ENCODE peak calls at places on chromosomes 12 and 14, in nine cellular contexts. One of them, this sample, is unnamed.

GRCh38 chr12:19726122-19726521 is 286.8 kb downstream of the AEBP2 start:
- DNase-seq in hepatocyte: no peak
- DNase-seq in PC-3: no peak
- DNase-seq in GM23338: no peak
- DNase-seq in neural progenitor cell: no peak
- DNase-seq in GM23248: no peak
- DNase-seq in SK-N-SH: no peak
- DNase-seq in MM.1S: no peak
- DNase-seq in HCT116: no peak
- DNase-seq in this sample: no peak

GRCh38 chr14:50830044-50830931 is 674 bp downstream of the NIN start:
- DNase-seq in hepatocyte: peak
- DNase-seq in GM23248: peak
- DNase-seq in neural progenitor cell: peak
- DNase-seq in PC-3: peak
- DNase-seq in GM23338: peak
- DNase-seq in HCT116: no peak
- DNase-seq in MM.1S: peak
- DNase-seq in SK-N-SH: peak
- DNase-seq in this sample: peak

GRCh38 chr12:84757978-84758377 is 154.6 kb downstream of the SLC6A15 start:
- DNase-seq in HCT116: no peak
- DNase-seq in PC-3: peak
- DNase-seq in MM.1S: no peak
- DNase-seq in neural progenitor cell: no peak
- DNase-seq in hepatocyte: peak
- DNase-seq in GM23248: peak
- DNase-seq in SK-N-SH: no peak
- DNase-seq in GM23338: no peak
- DNase-seq in this sample: no peak

GRCh38 chr12:5511644-5512584 is 80.0 kb downstream of the NTF3 start:
- DNase-seq in neural progenitor cell: peak
- DNase-seq in hepatocyte: peak
- DNase-seq in MM.1S: no peak
- DNase-seq in GM23248: peak
- DNase-seq in PC-3: peak
- DNase-seq in GM23338: peak
- DNase-seq in SK-N-SH: peak
- DNase-seq in HCT116: peak
- DNase-seq in this sample: peak

GRCh38 chr12:57057037-57057436 is 7.1 kb upstream of the MYO1A start:
- DNase-seq in neural progenitor cell: no peak
- DNase-seq in GM23248: peak
- DNase-seq in PC-3: no peak
- DNase-seq in SK-N-SH: no peak
- DNase-seq in hepatocyte: no peak
- DNase-seq in GM23338: no peak
- DNase-seq in HCT116: no peak
- DNase-seq in MM.1S: no peak
- DNase-seq in this sample: no peak

GRCh38 chr12:62248873-62249272 is 11.3 kb upstream of the USP15 start:
- DNase-seq in HCT116: no peak
- DNase-seq in hepatocyte: no peak
- DNase-seq in MM.1S: no peak
- DNase-seq in neural progenitor cell: no peak
- DNase-seq in SK-N-SH: no peak
- DNase-seq in PC-3: peak
- DNase-seq in GM23338: no peak
- DNase-seq in GM23248: peak
- DNase-seq in this sample: no peak

GRCh38 chr14:99101826-99102461 is 170.1 kb downstream of the BCL11B start:
- DNase-seq in neural progenitor cell: peak
- DNase-seq in GM23248: no peak
- DNase-seq in MM.1S: no peak
- DNase-seq in PC-3: no peak
- DNase-seq in SK-N-SH: no peak
- DNase-seq in HCT116: no peak
- DNase-seq in hepatocyte: no peak
- DNase-seq in GM23338: peak
- DNase-seq in this sample: no peak

GRCh38 chr12:2212971-2213869 is 160.4 kb downstream of the CACNA1C start:
- DNase-seq in neural progenitor cell: peak
- DNase-seq in GM23248: no peak
- DNase-seq in hepatocyte: peak
- DNase-seq in HCT116: no peak
- DNase-seq in SK-N-SH: peak
- DNase-seq in MM.1S: peak
- DNase-seq in PC-3: no peak
- DNase-seq in GM23338: peak
- DNase-seq in this sample: no peak

GRCh38 chr14:34098045-34098984 is 147.4 kb upstream of the EGLN3 start:
- DNase-seq in GM23248: peak
- DNase-seq in hepatocyte: peak
- DNase-seq in PC-3: peak
- DNase-seq in HCT116: peak
- DNase-seq in SK-N-SH: peak
- DNase-seq in GM23338: peak
- DNase-seq in neural progenitor cell: peak
- DNase-seq in MM.1S: no peak
- DNase-seq in this sample: no peak

GRCh38 chr12:120639771-120640721 is at the start of gene CABP1:
- DNase-seq in MM.1S: no peak
- DNase-seq in PC-3: no peak
- DNase-seq in hepatocyte: peak
- DNase-seq in neural progenitor cell: peak
- DNase-seq in HCT116: no peak
- DNase-seq in SK-N-SH: peak
- DNase-seq in GM23248: no peak
- DNase-seq in GM23338: peak
- DNase-seq in this sample: peak

GRCh38 chr14:76510255-76510654 is 134.3 kb downstream of the ESRRB start:
- DNase-seq in GM23338: no peak
- DNase-seq in hepatocyte: no peak
- DNase-seq in SK-N-SH: no peak
- DNase-seq in PC-3: no peak
- DNase-seq in neural progenitor cell: no peak
- DNase-seq in HCT116: no peak
- DNase-seq in MM.1S: no peak
- DNase-seq in GM23248: no peak
- DNase-seq in this sample: no peak

GRCh38 chr14:76509291-76509690 is 133.4 kb downstream of the ESRRB start:
- DNase-seq in SK-N-SH: no peak
- DNase-seq in HCT116: no peak
- DNase-seq in hepatocyte: no peak
- DNase-seq in GM23338: no peak
- DNase-seq in PC-3: no peak
- DNase-seq in GM23248: no peak
- DNase-seq in MM.1S: no peak
- DNase-seq in neural progenitor cell: no peak
- DNase-seq in this sample: no peak

GRCh38 chr14:76518366-76518765 is 142.4 kb downstream of the ESRRB start:
- DNase-seq in PC-3: no peak
- DNase-seq in SK-N-SH: no peak
- DNase-seq in HCT116: no peak
- DNase-seq in hepatocyte: no peak
- DNase-seq in GM23338: no peak
- DNase-seq in MM.1S: no peak
- DNase-seq in GM23248: no peak
- DNase-seq in neural progenitor cell: no peak
- DNase-seq in this sample: no peak

GRCh38 chr14:76516884-76517283 is 140.9 kb downstream of the ESRRB start:
- DNase-seq in hepatocyte: no peak
- DNase-seq in PC-3: no peak
- DNase-seq in MM.1S: no peak
- DNase-seq in GM23248: no peak
- DNase-seq in HCT116: no peak
- DNase-seq in SK-N-SH: no peak
- DNase-seq in GM23338: no peak
- DNase-seq in neural progenitor cell: no peak
- DNase-seq in this sample: no peak

GRCh38 chr14:76514599-76514998 is 138.7 kb downstream of the ESRRB start:
- DNase-seq in hepatocyte: no peak
- DNase-seq in HCT116: peak
- DNase-seq in MM.1S: no peak
- DNase-seq in SK-N-SH: no peak
- DNase-seq in PC-3: peak
- DNase-seq in neural progenitor cell: no peak
- DNase-seq in GM23338: no peak
- DNase-seq in GM23248: peak
- DNase-seq in this sample: peak
- TF ChIP-seq EZH2phosphoT487 in hepatocyte: no peak
- TF ChIP-seq EZH2phosphoT487 in HCT116: no peak
- TF ChIP-seq EZH2phosphoT487 in MM.1S: no peak
- TF ChIP-seq EZH2phosphoT487 in SK-N-SH: no peak
- TF ChIP-seq EZH2phosphoT487 in PC-3: no peak
- TF ChIP-seq EZH2phosphoT487 in neural progenitor cell: no peak
- TF ChIP-seq EZH2phosphoT487 in GM23338: no peak
- TF ChIP-seq EZH2phosphoT487 in GM23248: no peak
- TF ChIP-seq EZH2phosphoT487 in this sample: no peak

GRCh38 chr14:101541063-101541462 is 20.2 kb upstream of the DIO3 start:
- DNase-seq in neural progenitor cell: no peak
- DNase-seq in PC-3: no peak
- DNase-seq in HCT116: no peak
- DNase-seq in SK-N-SH: no peak
- DNase-seq in GM23338: no peak
- DNase-seq in MM.1S: no peak
- DNase-seq in hepatocyte: no peak
- DNase-seq in GM23248: no peak
- DNase-seq in this sample: no peak
- H3K4me3 ChIP-seq in neural progenitor cell: no peak
- H3K4me3 ChIP-seq in PC-3: no peak
- H3K4me3 ChIP-seq in HCT116: no peak
- H3K4me3 ChIP-seq in SK-N-SH: no peak
- H3K4me3 ChIP-seq in GM23338: no peak
- H3K4me3 ChIP-seq in MM.1S: no peak
- H3K4me3 ChIP-seq in hepatocyte: no peak
- H3K4me3 ChIP-seq in GM23248: no peak
- H3K4me3 ChIP-seq in this sample: no peak

GRCh38 chr12:46921754-46922113 is 95.9 kb upstream of the SLC38A4 start:
- DNase-seq in SK-N-SH: no peak
- DNase-seq in MM.1S: no peak
- DNase-seq in HCT116: no peak
- DNase-seq in neural progenitor cell: no peak
- DNase-seq in GM23338: no peak
- DNase-seq in GM23248: peak
- DNase-seq in PC-3: peak
- DNase-seq in hepatocyte: peak
- DNase-seq in this sample: no peak

GRCh38 chr12:46918631-46919030 is 92.8 kb upstream of the SLC38A4 start:
- DNase-seq in HCT116: no peak
- DNase-seq in hepatocyte: no peak
- DNase-seq in MM.1S: no peak
- DNase-seq in neural progenitor cell: no peak
- DNase-seq in PC-3: no peak
- DNase-seq in GM23248: no peak
- DNase-seq in SK-N-SH: no peak
- DNase-seq in GM23338: no peak
- DNase-seq in this sample: no peak

GRCh38 chr12:46921048-46921753 is 95.4 kb upstream of the SLC38A4 start:
- DNase-seq in MM.1S: no peak
- DNase-seq in neural progenitor cell: no peak
- DNase-seq in PC-3: peak
- DNase-seq in GM23338: no peak
- DNase-seq in GM23248: peak
- DNase-seq in hepatocyte: no peak
- DNase-seq in SK-N-SH: no peak
- DNase-seq in HCT116: no peak
- DNase-seq in this sample: no peak

GRCh38 chr12:46920503-46920902 is 94.7 kb upstream of the SLC38A4 start:
- DNase-seq in MM.1S: no peak
- DNase-seq in hepatocyte: no peak
- DNase-seq in HCT116: no peak
- DNase-seq in GM23338: no peak
- DNase-seq in PC-3: no peak
- DNase-seq in SK-N-SH: no peak
- DNase-seq in GM23248: no peak
- DNase-seq in neural progenitor cell: no peak
- DNase-seq in this sample: no peak

GRCh38 chr12:46919666-46920065 is 93.9 kb upstream of the SLC38A4 start:
- DNase-seq in hepatocyte: no peak
- DNase-seq in MM.1S: no peak
- DNase-seq in neural progenitor cell: no peak
- DNase-seq in GM23248: peak
- DNase-seq in PC-3: no peak
- DNase-seq in GM23338: no peak
- DNase-seq in SK-N-SH: no peak
- DNase-seq in HCT116: no peak
- DNase-seq in this sample: no peak
- TF ChIP-seq EZH2phosphoT487 in hepatocyte: no peak
- TF ChIP-seq EZH2phosphoT487 in MM.1S: no peak
- TF ChIP-seq EZH2phosphoT487 in neural progenitor cell: no peak
- TF ChIP-seq EZH2phosphoT487 in GM23248: no peak
- TF ChIP-seq EZH2phosphoT487 in PC-3: no peak
- TF ChIP-seq EZH2phosphoT487 in GM23338: no peak
- TF ChIP-seq EZH2phosphoT487 in SK-N-SH: no peak
- TF ChIP-seq EZH2phosphoT487 in HCT116: no peak
- TF ChIP-seq EZH2phosphoT487 in this sample: no peak

GRCh38 chr12:67484788-67485480 is 163.6 kb upstream of the DYRK2 start:
- DNase-seq in neural progenitor cell: no peak
- DNase-seq in GM23338: no peak
- DNase-seq in SK-N-SH: no peak
- DNase-seq in GM23248: no peak
- DNase-seq in PC-3: peak
- DNase-seq in hepatocyte: no peak
- DNase-seq in MM.1S: peak
- DNase-seq in HCT116: no peak
- DNase-seq in this sample: peak
- H3K4me3 ChIP-seq in neural progenitor cell: no peak
- H3K4me3 ChIP-seq in GM23338: no peak
- H3K4me3 ChIP-seq in SK-N-SH: no peak
- H3K4me3 ChIP-seq in GM23248: no peak
- H3K4me3 ChIP-seq in PC-3: peak
- H3K4me3 ChIP-seq in hepatocyte: no peak
- H3K4me3 ChIP-seq in MM.1S: no peak
- H3K4me3 ChIP-seq in HCT116: no peak
- H3K4me3 ChIP-seq in this sample: no peak